ENCODE peak calls at places on chromosomes 11 and 22, in seven cellular contexts. I is ACHN; E is adipocyte; U is stimulated activated naive CD8-positive, alpha-beta T cell treated with anti-CD3 and anti-CD28 coated beads, Interleukin-15, amount 100 ng/mL, for 72 hours; Y is CD4-positive, alpha-beta memory T cell; Z is LoVo; A is activated CD4-positive, alpha-beta T cell treated with anti-CD3 and anti-CD28 coated beads for 36 hours. M is an unnamed sample.
A peak's percentile ranks its signal among the peaks of the same experiment; 100 is the strongest.

GRCh38 chr11:31645747-31646146 is 136.2 kb downstream of the ELP4 start:
- DNase-seq in A (no peak), E (peak; percentile 80), Z (peak; percentile 50), I (peak; percentile 88), Y (no peak), U (no peak), M (peak; percentile 73)

GRCh38 chr22:21942939-21943338 is 9.7 kb downstream of the PPM1F start:
- DNase-seq in E (no peak), Z (no peak), U (no peak), Y (no peak), I (no peak), A (no peak), M (no peak)

GRCh38 chr11:60658409-60658808 is 41.0 kb upstream of the MS4A8 start:
- DNase-seq in Z (no peak), E (no peak), I (no peak), A (no peak), U (no peak), Y (no peak), M (no peak)

GRCh38 chr11:123672568-123672967 is 18.1 kb upstream of the SCN3B start:
- DNase-seq in Z (no peak), A (no peak), I (no peak), Y (no peak), E (no peak), U (no peak), M (no peak)

GRCh38 chr11:1303973-1304372 is 5.5 kb downstream of the TOLLIP start:
- DNase-seq in U (no peak), E (no peak), A (no peak), Y (no peak), I (no peak), Z (no peak), M (no peak)

GRCh38 chr11:34236572-34236971 is 121.2 kb downstream of the ABTB2 start:
- DNase-seq in U (no peak), E (no peak), I (no peak), A (no peak), Y (no peak), Z (no peak), M (no peak)

GRCh38 chr11:86523738-86524602 is 148.4 kb downstream of the ME3 start:
- DNase-seq in Y (no peak), A (peak; percentile 30), E (peak; percentile 87), Z (peak; percentile 92), U (no peak), I (peak; percentile 77), M (peak; percentile 92)

GRCh38 chr11:65834202-65834601 is 439 bp downstream of the SNX32 start:
- DNase-seq in Y (no peak), A (no peak), I (no peak), E (no peak), U (no peak), Z (no peak), M (no peak)

GRCh38 chr11:128251140-128251539 is 336.2 kb downstream of the ETS1 start:
- DNase-seq in U (no peak), I (no peak), Y (no peak), Z (no peak), E (peak; percentile 77), A (no peak), M (peak; percentile 83)

GRCh38 chr11:134332189-134332631 is 422 bp downstream of the GLB1L2 start:
- DNase-seq in E (no peak), Z (peak; percentile 1), I (no peak), A (peak; percentile 46), Y (no peak), U (no peak), M (no peak)

GRCh38 chr11:72705442-72706365 is 31.5 kb upstream of the PDE2A start:
- DNase-seq in U (no peak), Y (no peak), Z (no peak), A (no peak), I (no peak), E (no peak), M (no peak)

GRCh38 chr22:29704528-29705285 is 15.1 kb upstream of the CABP7 start:
- DNase-seq in Z (no peak), E (peak; percentile 18), Y (no peak), I (peak; percentile 20), U (no peak), A (no peak), M (no peak)

GRCh38 chr11:31913985-31914384 is 102.9 kb upstream of the PAX6 start:
- DNase-seq in I (no peak), A (no peak), U (no peak), E (no peak), Z (no peak), Y (no peak), M (no peak)